ENCODE peak calls at places on chromosomes 11 and 22, in eight cellular contexts. L, I, M, Z, W, D, S and Y are unnamed samples.

GRCh38 chr11:12287374-12288211 is 89.8 kb upstream of the PARVA start:
- DNase-seq in W (peak; percentile 69), D (peak; percentile 91), S (no peak), I (peak; percentile 64), M (peak; percentile 88), L (no peak), Z (peak; percentile 90), Y (peak; percentile 84)

GRCh38 chr22:22770280-22770871 is 117.2 kb upstream of the IGLL5 start:
- DNase-seq in Z (peak; percentile 26), W (peak; percentile 81), M (no peak), S (peak; percentile 47), D (no peak), I (peak; percentile 66), L (peak; percentile 56), Y (peak; percentile 75)

GRCh38 chr11:134244593-134244992 is 8.6 kb downstream of the THYN1 start:
- DNase-seq in M (no peak), W (peak; percentile 16), D (no peak), S (no peak), Z (no peak), L (peak; percentile 61), I (no peak), Y (no peak)

GRCh38 chr11:4539603-4540219 is 5.3 kb upstream of the OR52M1 start:
- DNase-seq in M (no peak), Z (peak; percentile 38), I (no peak), L (peak; percentile 44), D (peak; percentile 6), W (peak; percentile 69), S (peak; percentile 25), Y (peak; percentile 66)

GRCh38 chr11:95108159-95108611 is 18.5 kb downstream of the ENDOD1 start:
- DNase-seq in M (no peak), S (no peak), L (peak; percentile 37), Z (peak; percentile 76), D (no peak), W (no peak), I (no peak), Y (no peak)

GRCh38 chr11:36306888-36307287 is 10.8 kb downstream of the PRR5L start:
- DNase-seq in S (peak; percentile 22), L (peak; percentile 55), Z (no peak), M (no peak), I (no peak), W (peak; percentile 41), D (no peak), Y (no peak)

GRCh38 chr11:92357344-92357743 is 132.7 kb downstream of the FAT3 start:
- DNase-seq in Z (peak; percentile 59), W (no peak), D (no peak), L (no peak), M (no peak), I (no peak), S (no peak), Y (no peak)

GRCh38 chr22:42799462-42800405 is 57.3 kb downstream of the ARFGAP3 start:
- DNase-seq in M (no peak), S (no peak), W (no peak), Z (no peak), I (no peak), D (no peak), L (no peak), Y (peak; percentile 41)

GRCh38 chr11:128341280-128341679 is 246.1 kb downstream of the ETS1 start:
- DNase-seq in D (no peak), L (no peak), W (no peak), M (no peak), I (no peak), Z (no peak), S (peak; percentile 55), Y (no peak)

GRCh38 chr11:77884186-77884828 is 63.4 kb downstream of the AAMDC start:
- DNase-seq in S (no peak), W (no peak), D (no peak), L (no peak), Z (no peak), I (no peak), M (no peak), Y (no peak)

GRCh38 chr11:19116971-19117759 is at the start of gene ZDHHC13:
- DNase-seq in W (peak; percentile 97), D (peak; percentile 54), L (peak; percentile 93), M (peak; percentile 62), S (peak; percentile 95), I (peak; percentile 92), Z (peak; percentile 98), Y (peak; percentile 96)
- TF ChIP-seq CTCF in W (peak; percentile 19), D (no peak), L (peak; percentile 15), M (peak; percentile 59), S (peak; percentile 7), I (peak; percentile 39), Z (peak; percentile 34), Y (no peak)

DNA sequence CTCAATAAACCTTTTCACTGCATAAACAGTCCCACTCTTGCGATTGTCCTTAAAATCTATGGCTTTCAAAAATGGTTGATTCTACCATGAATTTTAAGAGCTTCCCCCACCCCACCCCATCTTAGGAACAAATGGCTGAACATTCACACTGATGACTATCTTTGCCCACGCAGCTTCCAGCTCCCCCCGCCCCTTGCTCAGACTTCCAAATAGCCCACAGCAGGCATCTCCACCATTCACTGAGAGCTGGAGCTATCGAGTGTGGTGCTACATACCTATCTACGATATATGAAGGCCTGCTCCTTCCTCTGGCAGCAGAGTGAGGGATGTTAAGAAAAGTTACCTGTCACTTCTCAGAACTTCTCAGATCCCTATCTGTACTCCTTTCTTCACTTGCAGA is 26.7 kb downstream of the EIF3F start:
- DNase-seq in S (no peak), W (no peak), I (no peak), L (no peak), D (no peak), Z (no peak), M (no peak), Y (no peak)
- TF ChIP-seq CTCF in S (no peak), W (no peak), I (no peak), L (no peak), D (no peak), Z (no peak), M (no peak), Y (no peak)

GRCh38 chr11:1752907-1753425 is 2.6 kb upstream of the IFITM10 start:
- DNase-seq in D (no peak), L (no peak), Z (no peak), W (no peak), M (no peak), S (no peak), I (no peak), Y (peak; percentile 17)

GRCh38 chr11:1755344-1756023 is 5.1 kb upstream of the IFITM10 start:
- DNase-seq in W (no peak), Z (no peak), S (no peak), D (no peak), I (no peak), L (no peak), M (no peak), Y (peak; percentile 14)

GRCh38 chr11:1756024-1756561 is 5.7 kb upstream of the IFITM10 start:
- DNase-seq in W (no peak), Z (no peak), M (no peak), I (no peak), S (no peak), D (no peak), L (no peak), Y (no peak)

GRCh38 chr11:1753426-1754305 is 3.3 kb upstream of the IFITM10 start:
- DNase-seq in Z (no peak), S (no peak), I (no peak), W (no peak), D (no peak), L (no peak), M (no peak), Y (peak; percentile 15)

DNA sequence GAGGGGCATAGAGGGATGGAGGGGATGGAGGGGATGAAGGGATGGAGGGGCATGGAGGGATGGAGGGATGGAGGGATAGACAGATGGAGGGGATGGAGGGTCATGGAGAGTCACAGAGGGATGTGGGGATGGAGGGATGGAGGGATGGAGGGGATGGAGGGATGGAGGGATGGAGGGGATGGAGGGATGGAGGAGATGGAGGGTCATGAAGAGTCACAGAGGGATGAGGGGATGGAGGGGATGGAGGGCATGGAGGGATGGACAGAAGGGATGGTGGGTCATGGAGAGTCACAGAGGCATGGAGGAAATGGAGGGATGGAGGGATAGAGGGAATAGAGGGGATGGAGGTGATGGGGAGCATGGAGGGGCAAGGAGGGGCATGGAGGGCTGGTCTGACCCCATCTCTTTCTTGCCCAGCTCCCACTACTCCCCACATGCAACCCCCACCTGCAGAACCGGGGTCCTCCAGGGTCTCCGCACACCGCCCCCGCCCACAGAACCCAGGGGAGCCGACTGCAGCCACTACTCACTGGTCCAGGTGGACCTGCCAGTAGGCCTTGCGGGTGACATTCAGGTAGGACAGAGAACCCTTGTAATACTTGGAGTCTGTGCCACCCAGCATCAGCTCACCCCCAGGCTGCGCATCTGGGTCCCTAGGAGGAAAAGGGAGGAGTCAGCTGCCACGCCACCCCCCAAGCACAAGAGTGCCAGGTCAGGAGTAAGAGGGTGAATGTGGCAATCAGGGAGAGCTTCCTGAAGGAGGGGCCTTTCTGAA is 4.2 kb upstream of the IFITM10 start:
- DNase-seq in W (no peak), L (no peak), S (no peak), M (no peak), D (no peak), Z (no peak), I (no peak), Y (no peak)
- TF ChIP-seq CTCF in W (no peak), L (no peak), S (no peak), M (no peak), D (no peak), Z (no peak), I (no peak), Y (no peak)

GRCh38 chr22:19149047-19149883 is 827 bp downstream of the GSC2 start:
- DNase-seq in S (no peak), M (no peak), D (no peak), I (no peak), W (peak; percentile 71), Z (no peak), L (peak; percentile 53), Y (peak; percentile 41)

GRCh38 chr22:19148417-19149046 is 1.6 kb downstream of the GSC2 start:
- DNase-seq in W (no peak), S (no peak), M (no peak), D (no peak), I (no peak), L (no peak), Z (no peak), Y (no peak)

GRCh38 chr22:19147193-19147780 is 2.8 kb downstream of the GSC2 start:
- DNase-seq in Z (no peak), W (no peak), D (no peak), L (no peak), M (no peak), I (no peak), S (no peak), Y (no peak)

GRCh38 chr22:19143967-19144400 is 467 bp downstream of the ESS2 start:
- DNase-seq in L (peak; percentile 42), Z (no peak), S (no peak), D (no peak), I (no peak), W (no peak), M (no peak), Y (no peak)

DNA sequence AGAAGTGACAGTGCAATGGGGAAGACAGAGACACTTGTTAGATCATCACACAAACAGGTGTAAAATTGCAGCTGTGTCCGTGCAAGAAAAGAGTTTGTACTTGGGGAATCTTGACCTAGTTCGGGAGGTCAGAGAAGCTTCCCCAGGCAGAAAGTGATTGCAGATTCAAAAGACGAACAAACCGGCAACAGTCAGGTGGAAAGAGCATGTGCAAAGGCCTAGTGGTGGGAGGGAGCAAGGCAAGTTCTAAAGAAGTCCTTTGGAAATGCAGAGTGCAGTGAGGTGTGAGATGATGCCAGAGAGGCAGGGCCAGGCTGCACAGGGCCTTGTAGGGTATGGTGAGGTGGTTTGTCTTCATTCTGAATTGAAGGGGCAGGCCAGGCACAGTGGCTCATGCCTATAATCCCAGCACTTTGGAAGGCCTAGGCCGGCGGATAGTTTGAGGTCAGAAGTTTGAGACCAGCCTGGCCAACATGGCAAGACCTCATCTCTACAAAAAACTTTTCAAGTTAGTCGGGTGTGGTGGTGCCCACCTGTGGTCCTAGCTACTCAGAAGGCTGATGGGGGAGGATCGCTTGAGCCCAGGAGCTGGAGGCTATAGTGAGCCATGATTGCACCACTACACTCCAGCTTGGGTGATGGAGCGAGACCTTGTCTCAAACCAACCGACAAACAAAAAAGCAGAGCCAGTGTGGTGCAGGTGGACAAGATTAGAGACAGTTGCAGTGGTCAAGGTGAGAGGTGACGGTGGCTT is 1.9 kb upstream of the ESS2 start:
- DNase-seq in S (no peak), L (no peak), Z (no peak), I (no peak), W (no peak), D (no peak), M (no peak), Y (no peak)
- TF ChIP-seq CTCF in S (no peak), L (no peak), Z (no peak), I (no peak), W (no peak), D (no peak), M (no peak), Y (no peak)